ENCODE peak calls at places on chromosomes 4 and X, in seven cellular contexts. D is WTC11, R is fibroblast of lung, B is ascending aorta, Q is GM12864, W is neural crest cell, N is fibroblast of the aortic adventitia. O is an unnamed sample.

GRCh38 chr4:106048250-106048931 is 153.1 kb downstream of the NPNT start:
- DNase-seq in D (no peak), R (peak), B (no peak), Q (no peak), W (no peak), N (peak), O (no peak)

GRCh38 chr4:36183232-36183631 is 61.1 kb downstream of the ARAP2 start:
- DNase-seq in D (no peak), R (no peak), B (no peak), Q (no peak), W (no peak), N (no peak), O (no peak)

GRCh38 chr4:17098401-17098800 is 200.0 kb upstream of the LDB2 start:
- DNase-seq in D (no peak), R (no peak), B (no peak), Q (no peak), W (no peak), N (no peak), O (no peak)

GRCh38 chrX:107429090-107429489 is 20.4 kb upstream of the FRMPD3 start:
- DNase-seq in D (peak), R (peak), B (no peak), Q (peak), W (no peak), N (peak), O (no peak)

GRCh38 chrX:70133303-70134115 is at the start of gene IGBP1:
- DNase-seq in D (peak), R (peak), B (peak), Q (peak), W (peak), N (peak), O (peak)

GRCh38 chrX:72620550-72621145 is 48.0 kb upstream of the HDAC8 start:
- DNase-seq in D (no peak), R (peak), B (peak), Q (no peak), W (no peak), N (peak), O (no peak)

GRCh38 chr4:176563591-176563990 is 229.1 kb downstream of the VEGFC start:
- DNase-seq in D (no peak), R (peak), B (no peak), Q (no peak), W (no peak), N (peak), O (no peak)

GRCh38 chrX:68710870-68711576 is 63.6 kb downstream of the STARD8 start:
- DNase-seq in D (peak), R (peak), B (no peak), Q (no peak), W (peak), N (peak), O (peak)

GRCh38 chr4:524196-524595 is 25.2 kb downstream of the PIGG start:
- DNase-seq in D (no peak), R (no peak), B (no peak), Q (no peak), W (no peak), N (no peak), O (no peak)

GRCh38 chr4:125693233-125693632 is 378.5 kb downstream of the FAT4 start:
- DNase-seq in D (no peak), R (no peak), B (no peak), Q (no peak), W (no peak), N (no peak), O (no peak)

GRCh38 chr4:94406668-94407437 is 44.9 kb upstream of the PDLIM5 start:
- DNase-seq in D (peak), R (peak), B (no peak), Q (peak), W (peak), N (peak), O (peak)

GRCh38 chr4:55635760-55636621 is at the start of gene NMU:
- DNase-seq in D (peak), R (no peak), B (no peak), Q (no peak), W (peak), N (no peak), O (peak)

GRCh38 chr4:111362891-111363290 is 740.0 kb upstream of the PITX2 start:
- DNase-seq in D (no peak), R (peak), B (no peak), Q (no peak), W (no peak), N (peak), O (no peak)

GRCh38 chrX:107629533-107629909 is 1.2 kb downstream of the PRPS1 start:
- DNase-seq in D (no peak), R (peak), B (no peak), Q (no peak), W (no peak), N (peak), O (no peak)

GRCh38 chr4:140947507-140947906 is 185.8 kb downstream of the RNF150 start:
- DNase-seq in D (no peak), R (no peak), B (no peak), Q (no peak), W (no peak), N (no peak), O (no peak)

GRCh38 chr4:85474818-85475630 is at the start of gene ARHGAP24:
- DNase-seq in D (peak), R (peak), B (peak), Q (peak), W (peak), N (peak), O (peak)

GRCh38 chrX:138519296-138519695 is 192.2 kb downstream of the FGF13 start:
- DNase-seq in D (no peak), R (no peak), B (no peak), Q (no peak), W (no peak), N (no peak), O (no peak)

GRCh38 chr4:89438102-89438831 is 130.7 kb upstream of the GPRIN3 start:
- DNase-seq in D (peak), R (peak), B (no peak), Q (peak), W (no peak), N (peak), O (peak)

GRCh38 chr4:184265566-184266351 is 48.1 kb upstream of the ENPP6 start:
- DNase-seq in D (no peak), R (peak), B (no peak), Q (no peak), W (no peak), N (peak), O (no peak)

GRCh38 chr4:59540311-59540710 is 1659.8 kb upstream of the ADGRL3 start:
- DNase-seq in D (no peak), R (no peak), B (no peak), Q (no peak), W (no peak), N (no peak), O (no peak)

GRCh38 chr4:10115657-10116624 is 658 bp downstream of the WDR1 start:
- DNase-seq in D (peak), R (no peak), B (no peak), Q (no peak), W (peak), N (peak), O (peak)

GRCh38 chrX:109880629-109881028 is 122.3 kb upstream of the TMEM164 start:
- DNase-seq in D (no peak), R (no peak), B (no peak), Q (peak), W (no peak), N (no peak), O (peak)

GRCh38 chrX:114800719-114801118 is 216.7 kb downstream of the IL13RA2 start:
- DNase-seq in D (no peak), R (peak), B (no peak), Q (no peak), W (no peak), N (peak), O (no peak)

GRCh38 chrX:74521961-74522833 is 92.2 kb downstream of the RLIM start:
- DNase-seq in D (no peak), R (peak), B (no peak), Q (no peak), W (no peak), N (peak), O (no peak)

GRCh38 chr4:95549246-95550138 is 719 bp upstream of the UNC5C start:
- DNase-seq in D (peak), R (peak), B (no peak), Q (peak), W (peak), N (peak), O (peak)

GRCh38 chr4:7448036-7448435 is 13.3 kb upstream of the PSAPL1 start:
- DNase-seq in D (no peak), R (no peak), B (no peak), Q (no peak), W (no peak), N (no peak), O (no peak)

GRCh38 chr4:13933163-13933562 is 305.6 kb upstream of the BOD1L1 start:
- DNase-seq in D (peak), R (peak), B (no peak), Q (no peak), W (no peak), N (peak), O (no peak)

GRCh38 chrX:86103061-86103460 is 45.2 kb upstream of the DACH2 start:
- DNase-seq in D (no peak), R (no peak), B (no peak), Q (no peak), W (no peak), N (no peak), O (no peak)

GRCh38 chrX:71885099-71885498 is 25.5 kb upstream of the NHSL2 start:
- DNase-seq in D (no peak), R (no peak), B (no peak), Q (no peak), W (no peak), N (no peak), O (no peak)

GRCh38 chr4:181601118-181601517 is 642.1 kb upstream of the TENM3 start:
- DNase-seq in D (no peak), R (no peak), B (no peak), Q (no peak), W (no peak), N (no peak), O (no peak)

GRCh38 chr4:183393446-183393845 is 51.0 kb upstream of the CDKN2AIP start:
- DNase-seq in D (no peak), R (no peak), B (no peak), Q (no peak), W (no peak), N (no peak), O (no peak)

GRCh38 chrX:18674788-18675735 is 3.2 kb upstream of the RS1 start:
- DNase-seq in D (peak), R (peak), B (no peak), Q (peak), W (peak), N (peak), O (peak)

GRCh38 chr4:89270792-89271191 is 36.8 kb downstream of the GPRIN3 start:
- DNase-seq in D (no peak), R (no peak), B (no peak), Q (no peak), W (no peak), N (no peak), O (no peak)

GRCh38 chr4:6500481-6501135 is 28.2 kb upstream of the PPP2R2C start:
- DNase-seq in D (no peak), R (no peak), B (no peak), Q (no peak), W (no peak), N (no peak), O (no peak)

GRCh38 chr4:27791640-27792039 is 931.0 kb downstream of the STIM2 start:
- DNase-seq in D (no peak), R (peak), B (no peak), Q (no peak), W (no peak), N (peak), O (no peak)

GRCh38 chr4:182548156-182548555 is 305.0 kb downstream of the TENM3 start:
- DNase-seq in D (no peak), R (peak), B (no peak), Q (no peak), W (no peak), N (no peak), O (no peak)

GRCh38 chrX:8848921-8849320 is 47.7 kb upstream of the FAM9A start:
- DNase-seq in D (no peak), R (peak), B (no peak), Q (no peak), W (no peak), N (peak), O (no peak)

GRCh38 chrX:109871489-109871888 is 131.4 kb upstream of the TMEM164 start:
- DNase-seq in D (no peak), R (no peak), B (no peak), Q (no peak), W (no peak), N (no peak), O (no peak)

GRCh38 chrX:32644476-32644875 is 566.9 kb downstream of the DMD start:
- DNase-seq in D (no peak), R (no peak), B (no peak), Q (no peak), W (no peak), N (no peak), O (no peak)

GRCh38 chrX:129653985-129654651 is 638 bp downstream of the APLN start:
- DNase-seq in D (peak), R (no peak), B (no peak), Q (no peak), W (peak), N (no peak), O (no peak)

GRCh38 chrX:22968494-22968893 is 31.3 kb upstream of the DDX53 start:
- DNase-seq in D (no peak), R (no peak), B (no peak), Q (no peak), W (no peak), N (no peak), O (no peak)
- TF ChIP-seq CTCF in D (no peak), R (no peak), B (no peak), Q (no peak), W (no peak), N (no peak), O (no peak)

GRCh38 chr4:178395798-178396197 is 953.6 kb upstream of the AGA start:
- DNase-seq in D (no peak), R (no peak), B (no peak), Q (no peak), W (no peak), N (no peak), O (no peak)
- TF ChIP-seq CTCF in D (no peak), R (peak), B (no peak), Q (no peak), W (peak), N (no peak), O (no peak)

DNA sequence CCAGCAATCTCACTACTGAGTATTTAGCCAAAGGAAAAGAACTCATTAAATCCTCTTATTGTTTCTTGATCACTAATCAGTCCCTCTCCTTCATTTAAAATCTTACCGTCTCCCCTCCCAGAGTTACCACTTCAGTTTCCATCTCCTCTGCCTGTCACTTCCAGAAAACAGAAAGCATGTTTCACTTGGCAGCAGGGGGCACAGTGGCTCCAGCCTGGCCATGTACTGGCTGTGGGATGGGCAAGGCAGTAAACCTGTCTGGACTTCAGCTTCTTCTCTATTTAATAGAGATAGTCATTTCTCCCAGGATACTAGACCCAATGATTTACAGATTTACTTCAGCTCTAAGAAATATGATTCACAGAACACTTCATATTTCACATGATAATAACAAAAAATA is 63.2 kb downstream of the CD40LG start:
- DNase-seq in D (peak), R (peak), B (no peak), Q (no peak), W (no peak), N (peak), O (no peak)
- TF ChIP-seq CTCF in D (no peak), R (peak), B (peak), Q (peak), W (peak), N (peak), O (peak)

GRCh38 chr4:47929682-47930201 is 15.4 kb upstream of the NFXL1 start:
- DNase-seq in D (no peak), R (no peak), B (no peak), Q (no peak), W (no peak), N (no peak), O (no peak)

GRCh38 chr4:47930971-47931804 is 16.8 kb upstream of the NFXL1 start:
- DNase-seq in D (no peak), R (peak), B (no peak), Q (no peak), W (no peak), N (peak), O (no peak)

DNA sequence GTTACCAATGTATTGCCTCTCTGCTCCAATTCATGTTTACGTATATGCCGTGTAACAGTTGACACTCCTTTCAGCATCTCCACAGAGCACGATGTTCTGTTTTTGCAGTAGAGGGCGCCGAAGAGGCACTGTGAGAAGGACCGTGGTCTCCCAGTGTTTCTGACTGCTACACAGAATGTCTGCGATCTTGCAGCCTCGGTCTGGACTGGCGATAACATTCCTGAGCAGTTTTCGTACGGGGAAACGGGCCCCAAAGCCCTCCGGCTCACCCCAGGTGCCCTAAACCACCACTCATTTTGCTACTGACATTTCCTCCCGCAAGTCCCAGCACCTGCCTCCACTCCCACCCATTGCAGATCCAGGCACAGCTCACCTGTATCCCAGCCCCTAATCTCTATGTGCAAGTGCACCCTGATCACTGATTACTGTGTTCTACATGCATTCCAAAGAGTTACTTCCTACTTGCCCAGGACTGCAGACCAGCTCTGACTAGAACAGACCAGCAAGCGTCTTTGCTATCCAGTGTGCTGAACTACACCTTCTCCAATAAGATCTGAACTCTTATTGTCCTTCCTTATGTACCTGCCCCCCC is 12.4 kb upstream of the NFXL1 start:
- DNase-seq in D (peak), R (peak), B (no peak), Q (no peak), W (peak), N (peak), O (peak)
- TF ChIP-seq CTCF in D (peak), R (peak), B (peak), Q (peak), W (peak), N (peak), O (peak)

DNA sequence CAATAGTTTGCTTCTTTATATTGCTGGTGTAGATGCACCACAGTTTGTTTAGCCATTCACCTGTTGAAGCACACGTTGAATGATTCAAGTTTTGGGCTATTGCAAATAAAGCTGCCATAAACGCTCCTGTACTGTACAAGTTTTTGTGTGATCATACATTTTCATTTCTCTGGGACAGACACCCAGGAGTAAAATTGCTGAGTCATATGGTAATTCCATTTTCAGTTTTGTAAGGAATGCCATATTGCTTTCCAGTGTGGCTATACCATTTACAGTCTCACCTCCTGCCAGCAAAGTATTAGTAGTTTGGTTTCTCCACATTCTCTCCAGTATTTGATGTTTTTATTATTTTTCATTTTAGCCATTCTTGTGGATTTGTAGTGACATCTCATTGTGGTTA is 32.0 kb upstream of the CAPN6 start:
- DNase-seq in D (no peak), R (no peak), B (no peak), Q (no peak), W (no peak), N (no peak), O (no peak)
- TF ChIP-seq CTCF in D (no peak), R (no peak), B (no peak), Q (no peak), W (no peak), N (no peak), O (no peak)

DNA sequence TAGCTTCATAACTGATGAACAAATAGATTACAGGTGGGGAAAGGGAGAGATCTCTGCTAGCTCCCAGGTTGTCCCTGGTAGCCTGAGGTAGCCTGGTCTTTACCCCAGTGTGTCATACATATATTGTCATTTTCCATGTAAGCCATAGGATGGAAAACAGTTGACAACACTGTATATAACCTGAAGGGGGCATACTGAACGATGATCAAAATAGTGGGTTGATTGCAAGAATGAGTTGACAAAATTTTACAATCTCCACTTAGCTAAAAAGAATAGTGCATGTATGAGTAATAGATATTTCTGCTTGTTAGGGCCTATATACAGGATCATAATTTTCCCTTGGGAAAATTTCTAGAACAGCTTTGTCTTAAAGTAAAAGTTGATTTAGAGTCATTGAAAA is 304.1 kb upstream of the HAND2 start:
- DNase-seq in D (no peak), R (peak), B (no peak), Q (no peak), W (no peak), N (peak), O (no peak)
- TF ChIP-seq CTCF in D (no peak), R (no peak), B (no peak), Q (peak), W (no peak), N (no peak), O (no peak)

GRCh38 chr4:42280327-42281095 is 116.8 kb upstream of the SHISA3 start:
- DNase-seq in D (peak), R (peak), B (no peak), Q (no peak), W (peak), N (peak), O (peak)
- TF ChIP-seq CTCF in D (no peak), R (peak), B (peak), Q (peak), W (peak), N (peak), O (peak)

DNA sequence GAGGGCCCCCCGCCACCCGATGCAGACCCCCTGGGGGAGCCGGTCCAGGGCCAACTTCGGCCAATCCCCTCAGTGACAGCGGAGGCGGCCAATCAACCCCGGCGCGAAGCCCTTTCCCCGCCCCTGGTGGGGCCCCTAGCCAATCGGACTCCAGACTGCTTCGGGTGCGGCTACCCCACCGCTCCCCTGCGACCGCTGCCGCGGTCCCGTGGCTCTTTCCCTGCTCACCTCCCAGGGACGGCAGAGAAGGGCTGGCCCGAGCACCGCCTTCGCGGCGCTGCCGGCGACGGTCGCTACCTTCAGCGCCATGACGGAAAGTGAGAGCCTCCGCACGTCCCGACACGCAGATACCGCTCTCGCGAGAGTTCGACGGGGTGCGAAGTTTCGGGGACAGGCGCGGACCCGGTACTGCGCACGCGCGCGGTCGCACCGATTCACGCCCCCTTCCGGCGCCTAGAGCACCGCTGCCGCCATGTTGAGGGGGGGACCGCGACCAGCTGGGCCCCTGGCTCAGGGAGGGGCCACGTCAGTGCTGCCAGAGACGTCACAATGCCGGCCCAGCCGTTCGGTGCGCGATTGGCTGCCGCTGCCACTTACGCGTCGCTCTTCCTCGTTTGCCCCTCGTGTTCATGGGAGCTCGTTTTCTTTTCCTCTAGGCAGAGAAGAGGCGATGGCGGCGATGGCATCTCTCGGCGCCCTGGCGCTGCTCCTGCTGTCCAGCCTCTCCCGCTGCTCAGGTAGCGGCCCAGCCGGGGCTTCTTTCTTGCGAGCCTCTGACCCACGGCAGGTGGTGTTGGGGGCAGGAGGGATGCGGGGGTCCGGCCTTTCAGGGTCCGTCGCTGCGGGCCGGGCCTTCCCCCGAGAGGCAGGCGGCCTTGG is at the start of the genes IDH3G and SSR4:
- DNase-seq in D (peak), R (peak), B (peak), Q (peak), W (peak), N (peak), O (peak)
- TF ChIP-seq CTCF in D (no peak), R (no peak), B (no peak), Q (no peak), W (no peak), N (peak), O (no peak)

O was measured in GM10248.